ENCODE peak calls at places on chromosomes 1 and 21, in four cellular contexts. F is cardiac muscle cell, G is OCI-LY7, J is hepatocyte. I is an unnamed sample.

GRCh38 chr21:16605588-16605987 is 875.8 kb downstream of the USP25 start:
- DNase-seq in F (peak), G (no peak), J (no peak), I (no peak)

GRCh38 chr1:212878418-212878817 is 20.3 kb downstream of the FLVCR1 start:
- DNase-seq in F (no peak), G (no peak), J (no peak), I (no peak)

GRCh38 chr1:173122958-173123852 is 72.5 kb upstream of the TNFSF18 start:
- DNase-seq in F (peak), G (no peak), J (peak), I (peak)

GRCh38 chr1:92858564-92859399 is 26.9 kb downstream of the RPL5 start:
- DNase-seq in F (peak), G (peak), J (peak), I (peak)

GRCh38 chr1:111733996-111734369 is 5.2 kb downstream of the INKA2 start:
- DNase-seq in F (no peak), G (no peak), J (no peak), I (no peak)

GRCh38 chr1:234260578-234260977 is 112.7 kb upstream of the COA6 start:
- DNase-seq in F (no peak), G (no peak), J (no peak), I (peak)

GRCh38 chr1:198588845-198589244 is 48.4 kb upstream of the ATP6V1G3 start:
- DNase-seq in F (no peak), G (no peak), J (no peak), I (no peak)

GRCh38 chr1:208438262-208438661 is 194.1 kb upstream of the PLXNA2 start:
- DNase-seq in F (no peak), G (no peak), J (no peak), I (no peak)

GRCh38 chr1:241675983-241676382 is 23.9 kb downstream of the WDR64 start:
- DNase-seq in F (no peak), G (peak), J (no peak), I (no peak)

DNA sequence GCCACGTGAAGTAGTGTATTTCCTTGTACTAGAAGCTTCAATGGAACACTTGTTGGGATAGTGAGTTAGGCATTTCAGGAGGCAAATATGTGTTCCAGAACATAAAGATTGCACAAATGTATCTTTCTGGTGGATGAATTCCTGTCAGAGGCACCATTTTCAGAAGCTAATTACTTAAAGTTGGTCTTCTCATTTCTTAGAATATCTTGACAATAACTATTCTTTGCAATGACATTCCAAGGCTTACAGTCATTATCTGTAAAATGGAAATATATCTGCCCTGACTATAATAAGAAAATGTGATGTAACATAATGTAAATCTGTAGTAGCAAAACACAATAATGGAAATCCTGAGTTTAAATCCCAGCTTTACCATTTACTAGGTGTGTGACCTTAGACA is 2.7 kb downstream of the VCAM1 start:
- DNase-seq in F (no peak), G (no peak), J (no peak), I (no peak)
- H3K4me3 ChIP-seq in F (peak), G (no peak), J (peak), I (no peak)

GRCh38 chr1:84504580-84505021 is 1.6 kb upstream of the SPATA1 start:
- DNase-seq in F (peak), G (peak), J (peak), I (peak)
- TF ChIP-seq CTCF in F (peak), G (no peak), J (no peak), I (no peak)

GRCh38 chr1:160578694-160579191 is 553 bp downstream of the CD84 start:
- DNase-seq in F (no peak), G (no peak), J (no peak), I (no peak)
- H3K4me3 ChIP-seq in F (no peak), G (peak), J (no peak), I (no peak)

GRCh38 chr1:231964955-231965354 is 338.4 kb downstream of the DISC1 start:
- DNase-seq in F (no peak), G (no peak), J (no peak), I (no peak)

GRCh38 chr1:231965615-231966014 is 339.0 kb downstream of the DISC1 start:
- DNase-seq in F (no peak), G (no peak), J (no peak), I (no peak)

GRCh38 chr1:231969078-231969477 is 342.5 kb downstream of the DISC1 start:
- DNase-seq in F (no peak), G (no peak), J (no peak), I (no peak)

GRCh38 chr1:231964241-231964640 is 337.7 kb downstream of the DISC1 start:
- DNase-seq in F (no peak), G (no peak), J (no peak), I (no peak)

GRCh38 chr1:231966983-231967382 is 340.4 kb downstream of the DISC1 start:
- DNase-seq in F (no peak), G (no peak), J (no peak), I (no peak)
- TF ChIP-seq CTCF in F (no peak), G (no peak), J (no peak), I (no peak)

DNA sequence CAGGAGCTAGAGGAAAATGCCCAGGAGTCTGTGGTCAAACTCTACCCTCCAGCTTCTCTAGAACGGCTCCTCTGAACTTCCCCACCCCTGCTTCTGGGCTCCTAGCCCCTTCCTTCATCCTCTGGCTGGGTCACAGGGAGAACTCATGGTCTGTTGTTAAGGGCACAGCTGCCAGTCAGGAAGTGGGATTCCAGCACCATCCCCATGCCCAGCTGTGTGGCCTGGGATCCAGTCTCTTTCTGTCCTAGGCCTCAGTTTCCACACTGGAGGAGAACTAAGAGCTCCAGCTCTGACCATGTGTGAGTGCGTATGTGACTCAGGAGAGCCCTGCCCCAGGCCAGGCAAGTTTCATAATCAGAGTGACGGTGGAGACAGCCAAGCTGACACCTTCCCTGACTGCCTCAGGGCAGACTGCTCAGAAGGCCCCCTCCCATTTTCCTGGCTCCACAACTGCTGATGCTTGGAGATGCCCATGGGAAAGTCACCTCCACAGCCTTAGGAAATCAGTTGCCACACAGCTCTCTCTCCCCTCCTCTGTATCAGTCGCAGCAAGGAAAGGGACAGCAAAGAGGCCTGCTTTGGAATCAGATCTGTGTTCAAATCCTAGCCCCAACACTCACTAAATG is 1.8 kb downstream of the IGSF8 start:
- DNase-seq in F (peak), G (no peak), J (peak), I (peak)
- H3K4me3 ChIP-seq in F (no peak), G (peak), J (no peak), I (peak)

GRCh38 chr1:228416217-228416971 is at the start of gene TRIM17:
- DNase-seq in F (peak), G (no peak), J (peak), I (peak)
- TF ChIP-seq CTCF in F (peak), G (no peak), J (peak), I (peak)

GRCh38 chr1:222026280-222026679 is 284.4 kb upstream of the DUSP10 start:
- DNase-seq in F (no peak), G (no peak), J (no peak), I (no peak)
- H3K4me3 ChIP-seq in F (no peak), G (no peak), J (no peak), I (no peak)

GRCh38 chr1:119007672-119008482 is 19.7 kb upstream of the TBX15 start:
- DNase-seq in F (peak), G (no peak), J (no peak), I (no peak)
- TF ChIP-seq CTCF in F (no peak), G (no peak), J (no peak), I (no peak)